ENCODE peak calls at places on chromosomes 13 and 19, in ten cellular contexts. X, B, G, M, I, R, E, Q, D and W are unnamed samples.

GRCh38 chr13:113350065-113350937 is 13.6 kb downstream of the GRTP1 start:
- DNase-seq in X (no peak), B (no peak), G (no peak), M (no peak), I (no peak), R (no peak), E (no peak), Q (no peak), D (no peak), W (no peak)

GRCh38 chr19:45115809-45116615 is 23.0 kb downstream of the PPP1R37 start:
- DNase-seq in X (no peak), B (no peak), G (no peak), M (no peak), I (no peak), R (no peak), E (no peak), Q (no peak), D (no peak), W (no peak)

GRCh38 chr13:40446365-40446764 is 220.1 kb downstream of the FOXO1 start:
- DNase-seq in X (no peak), B (no peak), G (no peak), M (no peak), I (no peak), R (no peak), E (no peak), Q (no peak), D (no peak), W (no peak)

GRCh38 chr19:18883530-18884304 is 12.2 kb downstream of the CERS1 start:
- DNase-seq in X (no peak), B (no peak), G (no peak), M (no peak), I (no peak), R (no peak), E (no peak), Q (no peak), D (no peak), W (no peak)

GRCh38 chr13:52159159-52159982 is at the start of gene NEK3:
- DNase-seq in X (peak), B (peak), G (peak), M (peak), I (peak), R (peak), E (peak), Q (peak), D (peak), W (peak)

GRCh38 chr13:66895780-66896179 is 334.4 kb downstream of the PCDH9 start:
- DNase-seq in X (no peak), B (no peak), G (no peak), M (no peak), I (no peak), R (no peak), E (no peak), Q (no peak), D (no peak), W (no peak)

GRCh38 chr19:38023661-38024574 is 116.9 kb downstream of the SIPA1L3 start:
- DNase-seq in X (no peak), B (no peak), G (no peak), M (no peak), I (no peak), R (no peak), E (no peak), Q (no peak), D (no peak), W (no peak)

GRCh38 chr13:113002206-113002821 is 33.3 kb downstream of the MCF2L start:
- DNase-seq in X (no peak), B (no peak), G (no peak), M (peak), I (no peak), R (no peak), E (no peak), Q (no peak), D (no peak), W (no peak)

GRCh38 chr19:33906578-33907335 is 110.1 kb downstream of the KCTD15 start:
- DNase-seq in X (no peak), B (no peak), G (no peak), M (peak), I (no peak), R (no peak), E (no peak), Q (peak), D (no peak), W (peak)